ENCODE peak calls at places on chromosomes 2 and 18, in four cellular contexts. E is IMR-90, V is A549, O is K562. Y is an unnamed sample.

GRCh38 chr2:43136862-43137261 is 89.5 kb downstream of the ZFP36L2 start:
- DNase-seq in V (no peak), O (no peak), E (no peak), Y (no peak)

GRCh38 chr2:120936476-120937334 is 201.0 kb downstream of the GLI2 start:
- DNase-seq in V (no peak), E (peak; percentile 31), O (no peak), Y (no peak)

GRCh38 chr2:8558096-8558495 is 123.8 kb upstream of the ID2 start:
- DNase-seq in V (no peak), O (no peak), E (no peak), Y (no peak)

GRCh38 chr2:60350791-60351190 is 202.7 kb downstream of the BCL11A start:
- DNase-seq in E (no peak), O (no peak), V (no peak), Y (no peak)

GRCh38 chr2:120568089-120568974 is 167.3 kb upstream of the GLI2 start:
- DNase-seq in O (no peak), E (no peak), V (no peak), Y (no peak)

GRCh38 chr2:148391324-148391723 is 253.2 kb upstream of the EPC2 start:
- DNase-seq in E (peak; percentile 86), V (no peak), O (no peak), Y (no peak)

GRCh38 chr18:59268127-59268721 is 5.0 kb downstream of the RAX start:
- DNase-seq in V (no peak), O (no peak), E (no peak), Y (no peak)

GRCh38 chr18:9474103-9474982 is 970 bp upstream of the RALBP1 start:
- DNase-seq in E (peak; percentile 73), V (peak; percentile 52), O (no peak), Y (peak; percentile 66)

GRCh38 chr18:22045221-22045918 is 124.0 kb upstream of the GATA6 start:
- DNase-seq in V (no peak), O (no peak), E (no peak), Y (no peak)

GRCh38 chr2:33135645-33136044 is 188.9 kb downstream of the LTBP1 start:
- DNase-seq in O (no peak), E (peak; percentile 52), V (no peak), Y (no peak)

GRCh38 chr18:37403100-37403781 is 162.4 kb downstream of the CELF4 start:
- DNase-seq in V (no peak), E (peak; percentile 86), O (no peak), Y (no peak)

GRCh38 chr2:112692496-112692911 is 28.3 kb upstream of the NT5DC4 start:
- DNase-seq in V (peak; percentile 80), E (peak; percentile 98), O (peak; percentile 87), Y (peak; percentile 96)

GRCh38 chr2:57878573-57878910 is 168.1 kb upstream of the VRK2 start:
- DNase-seq in V (no peak), E (no peak), O (no peak), Y (no peak)

GRCh38 chr2:204027105-204027504 is 90.5 kb downstream of the ICOS start:
- DNase-seq in O (no peak), E (peak; percentile 13), V (no peak), Y (no peak)
- TF ChIP-seq MAZ in O (no peak), E (no peak), V (no peak), Y (no peak)

DNA sequence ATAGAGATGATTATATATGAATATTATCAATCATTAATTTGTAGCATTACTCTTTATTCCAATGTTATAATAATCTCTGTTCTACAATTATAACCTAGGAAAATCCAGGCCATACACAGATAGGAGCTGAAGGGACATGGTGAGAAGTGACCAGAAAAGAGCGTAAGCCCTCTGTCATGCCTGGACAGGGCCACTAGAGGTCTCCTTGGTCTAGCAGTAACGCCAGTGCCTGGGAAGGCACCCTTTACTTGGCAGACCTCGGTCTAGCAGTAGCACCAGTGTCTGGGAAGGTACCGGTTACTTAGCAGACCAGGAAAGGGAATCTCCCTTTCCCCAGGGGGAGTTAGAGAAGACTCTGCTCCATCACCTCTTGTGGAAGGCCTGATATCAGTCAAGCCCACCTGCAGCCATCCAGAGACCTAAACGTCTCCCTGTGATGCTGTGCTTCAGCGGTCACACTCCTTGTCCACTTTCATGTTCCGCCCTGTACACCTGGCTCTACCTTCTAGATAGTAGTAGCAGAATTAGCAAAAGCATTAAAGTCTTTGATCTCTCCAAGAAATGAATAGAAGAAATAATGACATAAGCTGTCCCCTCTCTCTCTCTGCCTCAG is 447.5 kb upstream of the FSIP2 start:
- DNase-seq in V (no peak), E (peak; percentile 10), O (no peak), Y (peak; percentile 64)
- TF ChIP-seq MAZ in V (no peak), E (no peak), O (no peak), Y (no peak)

GRCh38 chr18:34224423-34225217 is at the start of gene NOL4:
- DNase-seq in V (no peak), E (no peak), O (no peak), Y (peak; percentile 51)
- TF ChIP-seq MAZ in V (no peak), E (no peak), O (no peak), Y (no peak)

GRCh38 chr2:223764796-223765195 is 72.6 kb downstream of the AP1S3 start:
- DNase-seq in V (no peak), E (no peak), O (no peak), Y (no peak)

GRCh38 chr2:223758131-223758840 is 79.1 kb downstream of the AP1S3 start:
- DNase-seq in V (no peak), O (no peak), E (no peak), Y (no peak)

GRCh38 chr2:223762853-223763252 is 74.5 kb downstream of the AP1S3 start:
- DNase-seq in E (peak; percentile 52), O (no peak), V (no peak), Y (peak; percentile 15)

GRCh38 chr2:223760838-223761502 is 76.4 kb downstream of the AP1S3 start:
- DNase-seq in O (no peak), V (peak; percentile 42), E (peak; percentile 89), Y (peak; percentile 77)

DNA sequence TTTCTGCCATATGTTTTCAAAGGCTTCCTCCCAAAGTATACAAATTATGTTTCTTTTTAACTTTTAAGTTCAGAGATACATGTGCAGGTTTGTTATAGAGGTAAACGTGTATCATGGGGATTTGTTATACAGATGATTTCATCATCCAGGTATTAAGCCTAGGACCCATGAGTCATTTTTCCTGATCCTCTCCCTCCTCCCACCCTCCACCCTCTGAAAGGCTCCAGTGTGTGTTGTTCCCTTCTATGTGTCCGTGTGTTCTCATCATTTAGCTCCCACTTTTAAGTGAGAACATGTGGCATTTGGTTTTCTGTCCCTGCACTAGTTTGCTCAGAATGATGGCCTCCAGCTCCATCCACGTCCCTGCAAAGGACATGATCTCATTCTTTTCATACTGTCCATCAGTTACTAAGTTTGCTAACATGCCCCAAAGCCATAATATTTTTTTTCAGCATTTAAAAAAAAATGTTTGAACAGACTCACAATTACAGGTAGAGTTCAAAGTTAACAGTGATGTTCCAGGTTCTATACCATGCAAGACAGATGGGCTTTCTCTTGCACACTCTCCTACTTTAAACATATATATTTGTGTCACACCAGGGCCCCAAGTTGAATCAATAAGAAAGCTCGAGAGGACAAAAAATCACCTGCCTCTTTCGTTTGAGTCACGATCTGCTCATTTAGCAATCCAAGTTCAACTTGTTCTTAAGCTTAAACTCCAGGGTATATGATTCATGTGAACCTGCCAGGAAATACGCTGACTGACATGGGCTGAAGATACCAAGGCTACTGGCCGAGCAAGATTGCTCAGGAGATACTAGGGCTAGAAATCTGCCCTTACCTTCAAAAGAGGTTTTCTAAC is 77.6 kb downstream of the AP1S3 start:
- DNase-seq in V (peak; percentile 15), E (peak; percentile 54), O (no peak), Y (peak; percentile 81)
- TF ChIP-seq MAZ in V (no peak), E (no peak), O (no peak), Y (no peak)

DNA sequence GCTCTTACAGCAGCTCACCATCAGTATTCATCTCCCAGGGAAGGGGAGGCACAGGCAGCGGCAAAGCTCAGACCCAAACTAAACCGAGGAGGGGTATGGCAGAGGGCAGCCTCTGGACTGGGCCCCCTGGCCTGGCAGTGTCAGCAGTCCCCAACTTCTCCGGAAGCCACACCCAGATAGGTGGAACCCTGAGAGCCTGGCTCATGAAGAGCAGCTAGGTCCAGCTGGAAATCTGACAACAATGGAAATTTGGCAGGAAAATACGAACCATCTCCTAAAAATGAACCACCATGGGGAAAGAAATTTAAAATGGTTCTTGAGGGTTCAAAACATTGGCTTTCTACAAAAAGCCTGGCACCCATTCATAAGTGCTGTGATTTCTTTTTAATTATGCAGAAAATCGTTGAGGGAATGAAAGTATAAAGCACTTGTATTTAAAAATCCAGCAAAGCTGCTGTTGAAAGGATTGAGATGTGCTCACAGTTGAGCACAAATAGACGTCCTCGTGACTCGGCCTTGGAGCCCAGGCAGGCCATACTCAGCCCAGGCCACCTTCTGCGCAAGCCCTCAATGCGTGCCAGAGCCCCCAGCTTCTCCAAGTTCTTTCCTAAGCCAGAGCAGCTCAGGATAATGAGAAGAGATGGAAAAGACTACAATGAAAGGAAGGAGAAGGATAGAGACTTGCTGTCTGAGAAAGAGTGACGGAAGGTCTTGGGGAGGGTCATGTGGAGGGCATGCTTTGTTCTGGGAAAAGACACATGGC is 93.0 kb downstream of the COL6A3 start:
- DNase-seq in E (no peak), O (no peak), V (no peak), Y (no peak)
- TF ChIP-seq MAZ in E (no peak), O (no peak), V (no peak), Y (no peak)

GRCh38 chr2:16870677-16871076 is 205.0 kb upstream of the CYRIA start:
- DNase-seq in E (no peak), V (no peak), O (no peak), Y (no peak)
- TF ChIP-seq MAZ in E (no peak), V (no peak), O (no peak), Y (no peak)

GRCh38 chr2:65353046-65353445 is 79.4 kb downstream of the SPRED2 start:
- DNase-seq in O (peak; percentile 36), V (no peak), E (no peak), Y (no peak)

GRCh38 chr2:65351234-65351947 is 81.0 kb downstream of the SPRED2 start:
- DNase-seq in O (peak; percentile 66), E (peak; percentile 54), V (no peak), Y (no peak)

GRCh38 chr2:65349863-65350262 is 82.5 kb downstream of the SPRED2 start:
- DNase-seq in O (peak; percentile 61), V (no peak), E (peak; percentile 86), Y (peak; percentile 65)

GRCh38 chr2:65351948-65352595 is 80.3 kb downstream of the SPRED2 start:
- DNase-seq in V (no peak), O (no peak), E (no peak), Y (no peak)

GRCh38 chr2:65350714-65351113 is 81.7 kb downstream of the SPRED2 start:
- DNase-seq in O (peak; percentile 51), E (no peak), V (peak; percentile 61), Y (no peak)
- TF ChIP-seq MAZ in O (no peak), E (no peak), V (no peak), Y (no peak)

DNA sequence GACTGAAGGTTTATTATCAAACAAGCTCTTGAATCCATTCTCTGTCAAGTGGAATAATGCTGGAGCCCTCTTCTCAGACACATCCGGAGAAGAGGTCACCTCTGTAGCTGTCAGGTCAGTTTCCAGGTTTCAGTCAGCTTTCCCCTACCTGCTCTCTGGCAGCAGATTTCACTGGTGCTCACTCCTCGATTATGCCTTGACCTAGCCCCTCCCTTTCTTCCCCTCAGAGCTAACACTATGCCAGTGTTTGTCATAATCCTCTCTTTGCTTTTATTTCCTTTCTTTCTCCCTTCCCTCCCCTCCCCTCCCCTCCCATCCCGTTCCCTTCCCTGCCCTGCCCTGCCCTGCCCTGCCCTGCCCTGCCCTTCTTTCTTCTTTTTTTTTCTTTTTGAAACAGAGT is 22.5 kb upstream of the PLEKHM3 start:
- DNase-seq in V (no peak), O (no peak), E (no peak), Y (no peak)
- TF ChIP-seq MAZ in V (no peak), O (no peak), E (no peak), Y (no peak)